ENCODE peak calls at places on chromosome 16, in four cellular contexts. F is GM12878, R is HCT116, Q is H1. B is an unnamed sample.
A peak's percentile ranks its signal among the peaks of the same experiment; 100 is the strongest.

GRCh38 chr16:50578147-50578546 is 30.0 kb downstream of the NKD1 start:
- DNase-seq in F (no peak), R (no peak), Q (no peak), B (no peak)

GRCh38 chr16:168424-168823 is 2.6 kb downstream of the HBM start:
- DNase-seq in F (no peak), R (no peak), Q (no peak), B (no peak)

GRCh38 chr16:74623214-74623842 is 16.4 kb upstream of the GLG1 start:
- DNase-seq in F (no peak), R (no peak), Q (no peak), B (peak; percentile 41)

GRCh38 chr16:1877089-1877488 is 5.1 kb upstream of the MEIOB start:
- DNase-seq in F (no peak), R (no peak), Q (no peak), B (no peak)

GRCh38 chr16:69444873-69445517 is 20.6 kb downstream of the CYB5B start:
- DNase-seq in F (no peak), R (no peak), Q (no peak), B (no peak)

GRCh38 chr16:25434061-25434460 is 176.4 kb upstream of the ZKSCAN2 start:
- DNase-seq in F (no peak), R (no peak), Q (no peak), B (no peak)

GRCh38 chr16:27924411-27925118 is 138.9 kb downstream of the GSG1L start:
- DNase-seq in F (no peak), R (peak; percentile 24), Q (no peak), B (peak; percentile 68)

GRCh38 chr16:30896203-30896889 is at the start of gene CTF1:
- DNase-seq in F (no peak), R (peak; percentile 65), Q (peak; percentile 89), B (peak; percentile 79)

GRCh38 chr16:19980866-19981265 is 92.8 kb downstream of the GPR139 start:
- DNase-seq in F (no peak), R (peak; percentile 21), Q (peak; percentile 56), B (no peak)

GRCh38 chr16:84794626-84795025 is 25.2 kb upstream of the CRISPLD2 start:
- DNase-seq in F (no peak), R (no peak), Q (no peak), B (no peak)

GRCh38 chr16:84791501-84791900 is 28.3 kb upstream of the CRISPLD2 start:
- DNase-seq in F (no peak), R (no peak), Q (no peak), B (no peak)

GRCh38 chr16:84791088-84791487 is 28.7 kb upstream of the CRISPLD2 start:
- DNase-seq in F (no peak), R (no peak), Q (no peak), B (no peak)

GRCh38 chr16:84800118-84800517 is 19.7 kb upstream of the CRISPLD2 start:
- DNase-seq in F (no peak), R (no peak), Q (no peak), B (no peak)

DNA sequence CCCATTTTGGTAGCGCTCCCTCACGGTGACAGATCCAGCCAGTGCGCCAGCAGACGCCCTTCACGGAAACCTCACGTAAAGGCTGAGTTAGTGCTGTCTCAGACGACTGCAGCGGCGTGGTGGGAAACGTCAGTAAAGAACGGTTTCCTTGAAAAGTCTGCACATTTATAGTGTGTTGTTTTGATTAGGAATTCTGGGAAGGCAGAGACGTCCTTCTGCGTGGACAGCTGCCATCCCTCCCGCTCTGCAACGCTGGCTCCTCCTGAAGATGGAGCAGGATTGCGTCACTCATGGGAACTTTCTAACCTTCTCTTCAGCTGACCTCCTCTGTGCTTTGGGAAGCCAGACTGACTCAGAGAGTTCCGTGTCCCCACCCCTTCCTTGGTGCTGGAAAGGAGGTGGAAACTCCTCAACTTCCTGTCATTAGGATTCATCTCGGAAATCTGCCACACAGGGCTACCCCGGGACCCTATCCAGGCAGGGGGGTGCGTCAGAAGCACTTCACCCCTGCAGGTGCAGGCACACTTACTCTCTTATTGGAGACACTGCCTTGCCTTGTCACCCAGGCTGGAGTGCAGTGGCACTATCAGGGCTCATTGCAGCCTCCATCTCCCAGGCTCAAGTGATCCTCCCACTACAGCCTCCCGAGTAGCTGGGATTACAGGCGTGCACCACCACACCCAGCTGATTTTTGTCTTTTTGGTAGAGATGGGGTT is 24.3 kb upstream of the CRISPLD2 start:
- DNase-seq in F (no peak), R (no peak), Q (no peak), B (no peak)
- TF ChIP-seq JUND in F (no peak), R (no peak), Q (no peak), B (no peak)

GRCh38 chr16:57486858-57487834 is 853 bp upstream of the DOK4 start:
- DNase-seq in F (no peak), R (no peak), Q (no peak), B (no peak)

GRCh38 chr16:57483725-57484514 is 2.4 kb downstream of the DOK4 start:
- DNase-seq in F (no peak), R (no peak), Q (no peak), B (no peak)

GRCh38 chr16:57485091-57485915 is 990 bp downstream of the DOK4 start:
- DNase-seq in F (no peak), R (no peak), Q (no peak), B (no peak)

GRCh38 chr16:57484515-57485005 is 1.7 kb downstream of the DOK4 start:
- DNase-seq in F (no peak), R (no peak), Q (no peak), B (no peak)

GRCh38 chr16:57485916-57486857 is at the start of gene DOK4:
- DNase-seq in F (no peak), R (no peak), Q (peak; percentile 91), B (peak; percentile 72)
- TF ChIP-seq JUND in F (no peak), R (no peak), Q (no peak), B (no peak)

GRCh38 chr16:3001316-3001715 is 11.4 kb upstream of the CLDN9 start:
- DNase-seq in F (no peak), R (no peak), Q (no peak), B (no peak)
- TF ChIP-seq JUND in F (no peak), R (no peak), Q (no peak), B (no peak)

GRCh38 chr16:89787365-89787805 is 29.1 kb downstream of the FANCA start:
- DNase-seq in F (no peak), R (no peak), Q (no peak), B (no peak)
- TF ChIP-seq JUND in F (no peak), R (no peak), Q (no peak), B (no peak)

GRCh38 chr16:35174006-35174405 is 1714.6 kb downstream of the TP53TG3F start:
- DNase-seq in F (no peak), R (no peak), Q (no peak), B (no peak)

GRCh38 chr16:35170610-35171009 is 1711.2 kb downstream of the TP53TG3F start:
- DNase-seq in F (no peak), R (no peak), Q (no peak), B (no peak)

GRCh38 chr16:35176449-35176848 is 1717.0 kb downstream of the TP53TG3F start:
- DNase-seq in F (no peak), R (no peak), Q (no peak), B (no peak)

GRCh38 chr16:35171106-35171505 is 1711.7 kb downstream of the TP53TG3F start:
- DNase-seq in F (no peak), R (no peak), Q (no peak), B (no peak)

GRCh38 chr16:35173295-35173694 is 1713.9 kb downstream of the TP53TG3F start:
- DNase-seq in F (no peak), R (no peak), Q (no peak), B (no peak)
- TF ChIP-seq JUND in F (no peak), R (no peak), Q (no peak), B (no peak)

GRCh38 chr16:81261049-81261648 is 22.7 kb downstream of the BCO1 start:
- DNase-seq in F (no peak), R (peak; percentile 29), Q (peak; percentile 60), B (peak; percentile 55)
- TF ChIP-seq JUND in F (no peak), R (no peak), Q (no peak), B (no peak)

GRCh38 chr16:57478396-57479024 is 7.8 kb downstream of the DOK4 start:
- DNase-seq in F (no peak), R (no peak), Q (no peak), B (no peak)
- TF ChIP-seq JUND in F (no peak), R (no peak), Q (no peak), B (no peak)

DNA sequence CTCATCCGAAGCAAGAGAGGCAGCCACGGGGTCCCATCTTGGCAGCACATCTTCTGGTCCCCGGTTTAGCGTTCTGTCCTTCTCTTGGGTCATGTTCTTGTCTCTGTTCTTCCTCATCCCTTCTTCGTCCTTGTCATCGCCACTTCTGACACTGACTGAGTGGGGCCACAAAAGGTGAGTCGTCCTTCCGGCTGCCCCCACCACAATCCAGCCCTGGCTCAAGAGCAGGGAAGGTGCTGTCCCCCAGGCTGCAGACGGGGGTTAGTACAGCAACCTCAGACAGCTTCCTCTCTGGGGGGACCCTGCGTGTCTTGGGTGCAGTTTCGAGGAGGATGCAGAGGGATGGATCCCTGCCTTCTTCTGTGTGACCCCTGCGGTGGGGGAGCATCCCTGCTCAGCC is 21.8 kb downstream of the NAA60 start:
- DNase-seq in F (no peak), R (no peak), Q (no peak), B (no peak)
- TF ChIP-seq JUND in F (no peak), R (no peak), Q (no peak), B (no peak)